ENCODE peak calls at places on chromosomes 16 and 17, in five cellular contexts. G is HCT116, O is GM12878, M is SK-N-SH, R is HepG2. H is an unnamed sample.
A peak's percentile ranks its signal among the peaks of the same experiment; 100 is the strongest.

GRCh38 chr16:20410153-20410723 is 904 bp downstream of the ACSM5 start:
- DNase-seq in G (no peak), O (no peak), M (no peak), R (no peak), H (no peak)

GRCh38 chr16:88430524-88431446 is 22.3 kb upstream of the ZFPM1 start:
- DNase-seq in G (no peak), O (no peak), M (no peak), R (no peak), H (no peak)

GRCh38 chr17:10059684-10060211 is 138.7 kb downstream of the GAS7 start:
- DNase-seq in G (no peak), O (peak; percentile 95), M (no peak), R (no peak), H (no peak)

GRCh38 chr17:3950584-3950983 is 13.7 kb downstream of the ATP2A3 start:
- DNase-seq in G (no peak), O (no peak), M (no peak), R (no peak), H (no peak)

GRCh38 chr16:14456793-14457481 is 173.1 kb downstream of the PARN start:
- DNase-seq in G (no peak), O (no peak), M (no peak), R (no peak), H (no peak)

GRCh38 chr17:83080641-83081560 is 1.5 kb downstream of the METRNL start:
- DNase-seq in G (no peak), O (no peak), M (peak; percentile 77), R (no peak), H (no peak)

GRCh38 chr17:71192848-71193247 is 928.0 kb upstream of the SOX9 start:
- DNase-seq in G (no peak), O (no peak), M (no peak), R (no peak), H (no peak)

GRCh38 chr17:58756246-58757161 is 850 bp downstream of the PPM1E start:
- DNase-seq in G (no peak), O (no peak), M (peak; percentile 83), R (no peak), H (peak; percentile 2)

GRCh38 chr17:79738643-79739042 is 7.9 kb downstream of the ENPP7 start:
- DNase-seq in G (no peak), O (no peak), M (no peak), R (no peak), H (no peak)

GRCh38 chr16:67888311-67888710 is 3.6 kb downstream of the NRN1L start:
- DNase-seq in G (no peak), O (no peak), M (no peak), R (no peak), H (no peak)

GRCh38 chr17:35889241-35889640 is 9.1 kb upstream of the CCL5 start:
- DNase-seq in G (no peak), O (no peak), M (no peak), R (no peak), H (no peak)

GRCh38 chr17:1049446-1050225 is 52.7 kb downstream of the TIMM22 start:
- DNase-seq in G (no peak), O (no peak), M (no peak), R (no peak), H (no peak)

GRCh38 chr16:85879975-85880831 is 18.8 kb upstream of the IRF8 start:
- DNase-seq in G (no peak), O (no peak), M (no peak), R (no peak), H (no peak)

GRCh38 chr16:16062023-16062932 is 112.9 kb downstream of the ABCC1 start:
- DNase-seq in G (no peak), O (no peak), M (no peak), R (no peak), H (no peak)

GRCh38 chr17:3923466-3924190 is 7.4 kb upstream of the P2RX1 start:
- DNase-seq in G (no peak), O (no peak), M (no peak), R (no peak), H (no peak)

GRCh38 chr17:57947369-57947768 is 7.8 kb downstream of the CUEDC1 start:
- DNase-seq in G (no peak), O (no peak), M (no peak), R (no peak), H (no peak)

GRCh38 chr17:50532452-50533024 is at the start of gene EPN3:
- DNase-seq in G (peak; percentile 31), O (no peak), M (peak; percentile 82), R (no peak), H (peak; percentile 94)

GRCh38 chr17:144936-145670 is 7.7 kb downstream of the SCGB1C2 start:
- DNase-seq in G (no peak), O (no peak), M (no peak), R (no peak), H (no peak)

GRCh38 chr17:41824086-41824485 is 11.3 kb downstream of the FKBP10 start:
- DNase-seq in G (no peak), O (no peak), M (no peak), R (no peak), H (no peak)

GRCh38 chr17:77436058-77436442 is 295.3 kb downstream of the SEC14L1 start:
- DNase-seq in G (no peak), O (no peak), M (peak; percentile 89), R (no peak), H (no peak)

GRCh38 chr16:21194771-21195301 is 16.5 kb downstream of the ZP2 start:
- DNase-seq in G (no peak), O (no peak), M (no peak), R (no peak), H (no peak)

GRCh38 chr16:80570106-80570478 is 29.3 kb downstream of the DYNLRB2 start:
- DNase-seq in G (no peak), O (no peak), M (no peak), R (no peak), H (no peak)

GRCh38 chr16:85393674-85394510 is 219.2 kb upstream of the GSE1 start:
- DNase-seq in G (no peak), O (no peak), M (peak; percentile 90), R (no peak), H (peak; percentile 85)

GRCh38 chr16:27237229-27238015 is 31.1 kb downstream of the NSMCE1 start:
- DNase-seq in G (no peak), O (peak; percentile 82), M (peak; percentile 68), R (no peak), H (no peak)

DNA sequence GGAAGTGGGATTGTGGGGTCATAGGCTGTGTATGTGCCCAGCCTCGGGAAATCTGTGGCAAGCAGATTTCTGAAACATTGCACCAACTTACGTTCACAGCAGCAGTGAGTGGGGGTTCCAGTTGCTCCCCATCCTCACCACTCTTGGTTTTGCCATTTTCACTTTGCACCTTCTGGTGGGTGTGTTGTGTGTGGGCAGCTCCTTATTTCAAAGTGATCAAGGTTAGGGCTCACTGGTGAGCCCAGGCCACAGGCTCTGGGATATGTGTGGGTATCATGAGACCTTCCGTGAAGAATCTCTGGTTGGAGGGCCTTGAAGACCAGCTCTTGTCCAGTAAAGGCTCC is 29.5 kb upstream of the PRM1 start:
- DNase-seq in G (no peak), O (no peak), M (no peak), R (no peak), H (no peak)
- TF ChIP-seq JUND in G (no peak), O (no peak), M (no peak), R (no peak), H (no peak)

GRCh38 chr17:81302861-81303326 is 7.8 kb upstream of the SLC38A10 start:
- DNase-seq in G (no peak), O (no peak), M (peak; percentile 87), R (peak; percentile 61), H (no peak)
- TF ChIP-seq JUND in G (no peak), O (no peak), M (no peak), R (no peak), H (no peak)

GRCh38 chr16:11420895-11421294 is 75.6 kb downstream of the RMI2 start:
- DNase-seq in G (no peak), O (no peak), M (no peak), R (no peak), H (no peak)

GRCh38 chr16:11422381-11423314 is 77.4 kb downstream of the RMI2 start:
- DNase-seq in G (no peak), O (no peak), M (no peak), R (no peak), H (no peak)

GRCh38 chr16:11425140-11425539 is 79.9 kb downstream of the RMI2 start:
- DNase-seq in G (no peak), O (no peak), M (no peak), R (no peak), H (no peak)

GRCh38 chr16:11424118-11424460 is 78.8 kb downstream of the RMI2 start:
- DNase-seq in G (no peak), O (no peak), M (no peak), R (no peak), H (no peak)

DNA sequence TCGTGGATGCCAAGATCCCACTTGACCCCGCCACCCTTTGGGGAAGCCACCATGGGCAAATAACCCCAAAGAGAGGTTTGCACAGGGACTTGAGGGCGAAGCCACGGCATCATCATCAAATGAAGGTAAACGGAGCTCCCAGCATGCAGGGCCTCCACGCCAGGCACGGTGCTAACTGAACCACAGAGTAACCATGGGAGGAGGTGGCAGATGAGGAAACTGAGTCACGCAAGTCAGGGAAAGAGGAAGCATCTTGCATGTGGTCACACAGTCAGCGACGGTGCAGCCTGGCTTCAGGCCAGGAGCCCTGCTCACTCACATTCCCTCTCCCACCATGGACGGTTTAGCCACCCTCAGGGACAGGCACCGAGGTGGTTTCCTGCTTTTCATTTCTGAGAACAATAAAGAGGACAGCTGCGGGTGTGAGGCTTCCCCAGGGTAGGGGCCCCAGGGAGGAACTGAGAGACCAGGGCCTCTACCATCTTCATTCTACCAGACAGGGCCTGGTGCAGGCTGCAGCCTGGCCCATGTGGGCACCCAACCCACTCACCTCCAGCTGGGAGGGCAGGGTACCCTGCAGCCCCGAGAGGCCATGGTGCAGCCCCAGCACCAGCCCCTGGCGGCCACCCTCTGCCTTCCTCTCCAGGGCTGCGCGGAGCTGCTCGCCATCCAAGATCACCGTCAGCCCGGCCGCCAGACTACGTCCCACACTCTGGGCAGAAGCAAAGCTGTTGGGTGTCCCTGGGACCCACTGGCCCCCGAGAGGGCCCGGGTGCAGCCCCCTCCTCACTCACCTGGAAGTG is 78.3 kb downstream of the RMI2 start:
- DNase-seq in G (no peak), O (peak; percentile 39), M (no peak), R (no peak), H (no peak)
- TF ChIP-seq JUND in G (no peak), O (no peak), M (no peak), R (no peak), H (no peak)

GRCh38 chr16:81861915-81862314 is 82.8 kb downstream of the PLCG2 start:
- DNase-seq in G (no peak), O (no peak), M (no peak), R (no peak), H (no peak)

GRCh38 chr16:81860310-81860709 is 81.2 kb downstream of the PLCG2 start:
- DNase-seq in G (no peak), O (no peak), M (no peak), R (no peak), H (no peak)

GRCh38 chr16:81863630-81864352 is 84.7 kb downstream of the PLCG2 start:
- DNase-seq in G (no peak), O (peak; percentile 43), M (no peak), R (no peak), H (no peak)

GRCh38 chr16:81860867-81861266 is 81.8 kb downstream of the PLCG2 start:
- DNase-seq in G (no peak), O (no peak), M (no peak), R (no peak), H (no peak)

DNA sequence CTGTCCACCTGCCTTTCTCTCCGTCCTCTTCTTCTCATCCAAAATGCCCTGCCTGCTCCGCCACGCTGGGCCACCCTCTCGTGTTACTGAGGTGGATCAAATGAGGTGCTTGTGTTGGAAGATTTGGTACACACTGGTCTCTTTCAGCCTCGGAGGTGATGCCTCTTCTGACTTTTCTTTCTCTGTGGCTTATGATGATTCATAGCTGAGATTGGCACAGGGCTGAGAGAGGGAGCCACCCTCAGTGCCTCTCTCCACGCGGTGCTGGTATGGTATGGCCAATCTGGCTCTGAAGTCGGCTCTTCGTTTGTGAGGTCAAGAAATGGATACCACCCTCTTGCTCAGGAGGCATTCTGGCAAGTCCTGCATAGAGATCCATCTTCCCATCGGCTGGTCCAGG is 82.4 kb downstream of the PLCG2 start:
- DNase-seq in G (no peak), O (no peak), M (no peak), R (no peak), H (no peak)
- TF ChIP-seq JUND in G (no peak), O (no peak), M (no peak), R (no peak), H (no peak)

H was measured in T47D.